ENCODE peak calls at places on chromosomes 5 and 9, in seven cellular contexts. S is frontal cortex; W is activated CD4-positive, CD25-positive, alpha-beta regulatory T cell treated with anti-CD3 and anti-CD28 coated beads, Interleukin-2, amount 50 U/mL, for 72 hours; Q is psoas muscle; M is gastrocnemius medialis; Z is posterior cingulate gyrus; U is iPS DF 6.9. N is an unnamed sample.

GRCh38 chr5:172502969-172503368 is 48.6 kb upstream of the SH3PXD2B start:
- DNase-seq in S (no peak), W (no peak), Q (no peak), M (no peak), Z (no peak), U (peak; percentile 29), N (peak; percentile 64)

GRCh38 chr5:54404568-54404967 is 50.9 kb upstream of the HSPB3 start:
- DNase-seq in S (no peak), W (no peak), Q (no peak), M (no peak), Z (no peak), U (no peak), N (no peak)

GRCh38 chr9:79663299-79663698 is 91.5 kb downstream of the TLE4 start:
- DNase-seq in S (no peak), W (no peak), Q (no peak), M (no peak), Z (no peak), U (no peak), N (no peak)

GRCh38 chr5:157342822-157343402 is 77.0 kb downstream of the CYFIP2 start:
- DNase-seq in S (no peak), W (peak; percentile 58), Q (peak; percentile 55), M (no peak), Z (no peak), U (no peak), N (no peak)

GRCh38 chr5:54469655-54470054 is 14.2 kb downstream of the HSPB3 start:
- DNase-seq in S (no peak), W (no peak), Q (no peak), M (no peak), Z (no peak), U (no peak), N (no peak)

GRCh38 chr5:145629047-145629446 is 206.1 kb downstream of the PRELID2 start:
- DNase-seq in S (no peak), W (no peak), Q (no peak), M (no peak), Z (no peak), U (no peak), N (no peak)

GRCh38 chr9:96655198-96655851 is at the start of gene PRXL2C:
- DNase-seq in S (peak; percentile 75), W (peak; percentile 82), Q (peak; percentile 90), M (peak; percentile 71), Z (peak; percentile 59), U (no peak), N (peak; percentile 81)

GRCh38 chr5:174535691-174536090 is 188.7 kb upstream of the MSX2 start:
- DNase-seq in S (no peak), W (no peak), Q (no peak), M (no peak), Z (no peak), U (no peak), N (no peak)

GRCh38 chr5:34002629-34003328 is 5.1 kb downstream of the AMACR start:
- DNase-seq in S (no peak), W (no peak), Q (no peak), M (no peak), Z (no peak), U (no peak), N (no peak)

GRCh38 chr9:114059047-114059803 is 18.9 kb downstream of the AMBP start:
- DNase-seq in S (no peak), W (no peak), Q (no peak), M (no peak), Z (no peak), U (no peak), N (no peak)

GRCh38 chr5:159678800-159679392 is 237.4 kb upstream of the ADRA1B start:
- DNase-seq in S (no peak), W (no peak), Q (no peak), M (no peak), Z (no peak), U (no peak), N (no peak)

GRCh38 chr9:9920425-9920824 is 692.4 kb downstream of the PTPRD start:
- DNase-seq in S (no peak), W (no peak), Q (no peak), M (no peak), Z (no peak), U (no peak), N (no peak)

GRCh38 chr5:134136221-134136631 is 21.7 kb downstream of the TCF7 start:
- DNase-seq in S (no peak), W (peak; percentile 29), Q (peak; percentile 29), M (no peak), Z (no peak), U (no peak), N (no peak)

GRCh38 chr5:112799661-112800060 is 61.4 kb upstream of the SRP19 start:
- DNase-seq in S (no peak), W (no peak), Q (no peak), M (no peak), Z (no peak), U (no peak), N (no peak)

GRCh38 chr5:41835625-41836024 is 34.6 kb downstream of the OXCT1 start:
- DNase-seq in S (no peak), W (no peak), Q (peak; percentile 67), M (peak; percentile 72), Z (peak; percentile 30), U (no peak), N (peak; percentile 45)

GRCh38 chr9:81083821-81084512 is 605.4 kb downstream of the TLE1 start:
- DNase-seq in S (no peak), W (no peak), Q (no peak), M (no peak), Z (no peak), U (no peak), N (no peak)

GRCh38 chr5:35012796-35013195 is 35.0 kb downstream of the AGXT2 start:
- DNase-seq in S (no peak), W (no peak), Q (peak; percentile 57), M (peak; percentile 8), Z (no peak), U (no peak), N (no peak)

GRCh38 chr5:109192543-109193281 is 217.1 kb downstream of the PJA2 start:
- DNase-seq in S (no peak), W (no peak), Q (no peak), M (no peak), Z (no peak), U (no peak), N (no peak)

GRCh38 chr9:70413427-70413797 is 1.0 kb downstream of the KLF9 start:
- DNase-seq in S (peak; percentile 72), W (peak; percentile 68), Q (no peak), M (no peak), Z (peak; percentile 29), U (no peak), N (no peak)

GRCh38 chr5:127068771-127069330 is 4.5 kb downstream of the C5orf63 start:
- DNase-seq in S (no peak), W (no peak), Q (no peak), M (no peak), Z (no peak), U (no peak), N (no peak)

GRCh38 chr9:34431661-34432060 is 26.7 kb downstream of the FAM219A start:
- DNase-seq in S (no peak), W (no peak), Q (no peak), M (no peak), Z (no peak), U (no peak), N (no peak)

GRCh38 chr9:122350577-122351355 is 20.1 kb upstream of the PTGS1 start:
- DNase-seq in S (peak; percentile 83), W (peak; percentile 83), Q (peak; percentile 91), M (peak; percentile 50), Z (peak; percentile 92), U (no peak), N (peak; percentile 95)

GRCh38 chr9:134372621-134373267 is 46.5 kb downstream of the RXRA start:
- DNase-seq in S (no peak), W (no peak), Q (peak; percentile 79), M (no peak), Z (no peak), U (no peak), N (no peak)

GRCh38 chr5:142869883-142870282 is 99.7 kb downstream of the ARHGAP26 start:
- DNase-seq in S (no peak), W (no peak), Q (no peak), M (no peak), Z (no peak), U (no peak), N (no peak)

GRCh38 chr5:172688735-172689572 is 47.9 kb downstream of the NEURL1B start:
- DNase-seq in S (peak; percentile 12), W (no peak), Q (no peak), M (no peak), Z (no peak), U (no peak), N (no peak)